ENCODE peak calls at places on chromosomes 13 and 19, in four cellular contexts. M is SW 1271, G is RPMI7951, X is posterior cingulate gyrus. H is an unnamed sample.
A peak's percentile ranks its signal among the peaks of the same experiment; 100 is the strongest.

GRCh38 chr13:30037306-30037705 is 186.9 kb upstream of the UBL3 start:
- DNase-seq in M (no peak), G (peak; percentile 50), X (no peak), H (no peak)

GRCh38 chr19:43789029-43789428 is 8.3 kb upstream of the KCNN4 start:
- DNase-seq in M (no peak), G (peak; percentile 55), X (no peak), H (no peak)

GRCh38 chr13:83883061-83883523 is 818 bp upstream of the SLITRK1 start:
- DNase-seq in M (no peak), G (no peak), X (peak; percentile 71), H (peak; percentile 38)

GRCh38 chr13:60326273-60326672 is 70.7 kb upstream of the TDRD3 start:
- DNase-seq in M (no peak), G (no peak), X (no peak), H (no peak)

GRCh38 chr13:102793583-102794355 is 5.0 kb downstream of the POGLUT2 start:
- DNase-seq in M (no peak), G (no peak), X (no peak), H (no peak)

GRCh38 chr13:112729408-112729807 is 39.6 kb downstream of the ATP11A start:
- DNase-seq in M (no peak), G (no peak), X (peak; percentile 66), H (no peak)

GRCh38 chr13:87944038-87944437 is 272.9 kb downstream of the SLITRK5 start:
- DNase-seq in M (no peak), G (no peak), X (no peak), H (no peak)

GRCh38 chr19:55228015-55228391 is 560 bp downstream of the TMEM86B start:
- DNase-seq in M (no peak), G (no peak), X (peak; percentile 60), H (no peak)

GRCh38 chr13:100484708-100485107 is 103.9 kb downstream of the GGACT start:
- DNase-seq in M (no peak), G (peak; percentile 5), X (no peak), H (no peak)

GRCh38 chr13:41709511-41709910 is 251.4 kb downstream of the VWA8 start:
- DNase-seq in M (no peak), G (peak; percentile 57), X (no peak), H (no peak)

GRCh38 chr13:25732146-25732865 is 319.5 kb downstream of the SHISA2 start:
- DNase-seq in M (peak; percentile 8), G (peak; percentile 77), X (no peak), H (no peak)

H was measured in head of caudate nucleus.